ENCODE peak calls at places on chromosomes 11 and 22, in seven cellular contexts. E is SK-N-SH, U is endothelial cell of umbilical vein, K is esophagus muscularis mucosa, T is sigmoid colon, F is suprapubic skin, S is breast epithelium. W is an unnamed sample.

GRCh38 chr11:59833602-59834001 is 11.7 kb downstream of the CBLIF start:
- DNase-seq in E (no peak), U (no peak), K (no peak), T (no peak), F (no peak), S (no peak), W (no peak)

GRCh38 chr11:126417463-126417862 is 62.0 kb downstream of the ST3GAL4 start:
- DNase-seq in E (no peak), U (no peak), K (no peak), T (no peak), F (no peak), S (no peak), W (no peak)

GRCh38 chr11:116109228-116109627 is 605.0 kb upstream of the CADM1 start:
- DNase-seq in E (no peak), U (no peak), K (no peak), T (no peak), F (no peak), S (no peak), W (no peak)

GRCh38 chr11:2122222-2122906 is 16.8 kb downstream of the IGF2 start:
- DNase-seq in E (peak; percentile 41), U (peak; percentile 35), K (no peak), T (no peak), F (no peak), S (no peak), W (no peak)

GRCh38 chr22:43312608-43313007 is 30.6 kb downstream of the SCUBE1 start:
- DNase-seq in E (no peak), U (no peak), K (no peak), T (no peak), F (no peak), S (no peak), W (no peak)

GRCh38 chr22:30763815-30764686 is 69.4 kb downstream of the OSBP2 start:
- DNase-seq in E (peak; percentile 72), U (peak; percentile 77), K (no peak), T (no peak), F (no peak), S (no peak), W (peak; percentile 45)

GRCh38 chr11:4191031-4191571 is 96.5 kb downstream of the RRM1 start:
- DNase-seq in E (no peak), U (no peak), K (no peak), T (peak; percentile 76), F (no peak), S (no peak), W (no peak)

GRCh38 chr11:36463781-36464180 is 46.3 kb downstream of the TRAF6 start:
- DNase-seq in E (no peak), U (no peak), K (no peak), T (no peak), F (no peak), S (no peak), W (no peak)

GRCh38 chr11:372809-373715 is 3.8 kb downstream of the B4GALNT4 start:
- DNase-seq in E (no peak), U (no peak), K (no peak), T (no peak), F (no peak), S (no peak), W (no peak)

GRCh38 chr11:62603072-62603408 is 1.4 kb upstream of the MTA2 start:
- DNase-seq in E (no peak), U (no peak), K (no peak), T (no peak), F (no peak), S (no peak), W (no peak)

GRCh38 chr11:46159694-46160093 is 38.4 kb upstream of the PHF21A start:
- DNase-seq in E (no peak), U (no peak), K (peak; percentile 60), T (no peak), F (no peak), S (no peak), W (peak; percentile 23)

GRCh38 chr11:57546869-57547518 is 9.6 kb downstream of the SMTNL1 start:
- DNase-seq in E (peak; percentile 35), U (peak; percentile 12), K (no peak), T (no peak), F (no peak), S (no peak), W (no peak)

GRCh38 chr11:79167510-79168188 is 273.2 kb downstream of the TENM4 start:
- DNase-seq in E (no peak), U (no peak), K (peak; percentile 82), T (no peak), F (no peak), S (no peak), W (no peak)

GRCh38 chr11:117814766-117815261 is 9.7 kb downstream of the FXYD2 start:
- DNase-seq in E (no peak), U (no peak), K (peak; percentile 96), T (peak; percentile 89), F (peak; percentile 83), S (no peak), W (peak; percentile 94)

GRCh38 chr22:31343235-31344191 is 2.6 kb downstream of the PATZ1 start:
- DNase-seq in E (peak; percentile 67), U (peak; percentile 46), K (no peak), T (no peak), F (no peak), S (peak; percentile 90), W (peak; percentile 81)

GRCh38 chr11:61104963-61105362 is 2.7 kb downstream of the CD5 start:
- DNase-seq in E (no peak), U (no peak), K (no peak), T (peak; percentile 51), F (no peak), S (no peak), W (no peak)

GRCh38 chr11:61102667-61103491 is 590 bp downstream of the CD5 start:
- DNase-seq in E (no peak), U (no peak), K (no peak), T (no peak), F (no peak), S (no peak), W (no peak)

GRCh38 chr11:61106296-61106695 is 4.0 kb downstream of the CD5 start:
- DNase-seq in E (no peak), U (no peak), K (no peak), T (no peak), F (no peak), S (peak; percentile 20), W (no peak)

GRCh38 chr11:61106906-61107470 is 4.7 kb downstream of the CD5 start:
- DNase-seq in E (no peak), U (no peak), K (no peak), T (no peak), F (no peak), S (no peak), W (no peak)

GRCh38 chr11:61103851-61104423 is 1.6 kb downstream of the CD5 start:
- DNase-seq in E (no peak), U (no peak), K (no peak), T (peak; percentile 10), F (no peak), S (no peak), W (no peak)
- TF ChIP-seq CTCF in E (no peak), U (no peak), K (no peak), T (no peak), F (no peak), S (no peak), W (no peak)

DNA sequence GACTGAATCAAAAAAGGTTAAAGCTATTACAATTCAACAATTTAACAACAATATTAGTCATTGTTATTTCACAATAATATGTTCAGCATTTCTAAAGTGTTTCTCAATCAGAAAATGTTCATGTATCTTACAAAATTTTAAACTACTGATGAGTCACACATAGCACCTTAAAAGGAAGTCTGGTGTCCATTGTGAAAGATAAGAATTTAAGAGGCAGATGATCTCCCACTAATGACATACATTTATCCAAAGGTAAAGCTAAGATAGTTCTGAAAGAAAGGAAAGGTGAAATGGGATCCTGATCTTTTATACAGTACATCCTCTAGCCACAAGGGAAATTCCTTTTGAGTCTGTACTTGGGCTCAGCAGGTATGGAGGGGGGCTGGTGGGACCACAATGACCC is 79.6 kb downstream of the MAML2 start:
- DNase-seq in E (no peak), U (peak; percentile 45), K (no peak), T (no peak), F (no peak), S (no peak), W (no peak)
- H3K4me1 ChIP-seq in E (peaks cover 55% of the 10 kb centered on the region), U (peaks cover 47% of the 10 kb centered on the region), K (peaks cover 53% of the 10 kb centered on the region), T (peaks cover 29% of the 10 kb centered on the region), F (peaks cover 70% of the 10 kb centered on the region), S (peaks cover 28% of the 10 kb centered on the region), W (peaks cover 12% of the 10 kb centered on the region)

GRCh38 chr11:85951049-85951405 is 95.8 kb downstream of the CCDC83 start:
- DNase-seq in E (no peak), U (no peak), K (no peak), T (no peak), F (no peak), S (no peak), W (no peak)

GRCh38 chr11:85950317-85951048 is 95.3 kb downstream of the CCDC83 start:
- DNase-seq in E (no peak), U (no peak), K (no peak), T (no peak), F (no peak), S (no peak), W (no peak)

GRCh38 chr11:85951428-85952107 is 96.4 kb downstream of the CCDC83 start:
- DNase-seq in E (no peak), U (no peak), K (no peak), T (no peak), F (no peak), S (no peak), W (no peak)

GRCh38 chr11:85955531-85955930 is 100.3 kb downstream of the CCDC83 start:
- DNase-seq in E (no peak), U (no peak), K (no peak), T (no peak), F (no peak), S (no peak), W (no peak)

DNA sequence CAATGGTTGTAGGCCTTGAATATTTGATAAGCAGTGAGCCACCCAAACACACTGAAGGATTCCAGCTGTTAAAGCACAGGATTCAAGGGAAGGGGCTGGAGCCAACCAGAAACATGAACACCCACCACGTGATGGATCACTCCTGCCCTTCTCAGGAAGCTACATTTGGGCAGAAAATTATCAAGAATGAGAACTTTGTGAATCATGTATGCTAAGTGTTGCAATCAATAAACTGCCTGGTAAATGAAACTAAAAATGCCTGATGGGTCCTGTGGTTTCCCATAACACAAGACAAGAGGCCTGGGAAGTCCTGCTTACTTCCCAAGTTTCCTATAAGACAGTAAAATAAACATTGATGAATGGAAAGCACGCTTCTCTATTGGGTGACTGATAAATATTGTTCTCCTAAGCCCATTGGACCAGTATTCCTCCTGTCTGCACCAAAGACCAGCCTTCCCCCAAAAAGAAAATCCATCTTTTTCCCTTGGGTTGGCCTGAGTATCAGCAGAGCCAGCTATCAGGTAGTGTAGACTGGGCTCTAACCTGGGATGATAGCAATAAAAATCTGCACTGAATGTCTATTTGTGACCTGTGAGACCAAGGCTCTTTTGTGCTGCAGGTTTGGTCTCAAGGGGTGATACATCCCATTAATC is 98.4 kb downstream of the CCDC83 start:
- DNase-seq in E (no peak), U (no peak), K (no peak), T (no peak), F (no peak), S (no peak), W (no peak)
- TF ChIP-seq POLR2AphosphoS5 in E (peak; percentile 10), U (no peak), K (no peak), T (no peak), F (no peak), S (no peak), W (no peak)

DNA sequence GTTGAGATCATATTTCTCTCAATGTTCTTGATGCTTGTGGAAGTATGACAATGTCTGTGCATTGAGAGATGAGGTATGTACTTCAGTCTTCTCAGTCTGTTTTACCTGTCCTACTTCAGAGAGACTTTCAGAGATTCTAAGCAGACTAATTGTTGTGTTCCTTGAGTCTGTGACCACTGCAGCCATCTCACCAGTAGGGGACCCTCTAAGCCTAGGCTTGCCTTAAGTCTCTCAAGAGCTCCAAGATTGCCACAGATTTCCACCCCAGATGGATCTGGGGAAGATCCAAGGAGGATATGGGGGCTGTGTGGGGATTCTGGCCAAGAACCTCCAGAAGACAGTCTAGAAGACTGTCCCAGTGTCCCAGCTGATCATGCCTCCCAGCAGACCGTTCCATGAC is 179.9 kb upstream of the PLET1 start:
- DNase-seq in E (no peak), U (no peak), K (no peak), T (no peak), F (no peak), S (no peak), W (no peak)
- TF ChIP-seq CTCF in E (peak; percentile 14), U (no peak), K (no peak), T (no peak), F (no peak), S (no peak), W (no peak)

W was measured in transverse colon.